ENCODE peak calls at places on chromosomes 6 and 20, in seven cellular contexts. U is IMR-90, N is neuronal stem cell, E is H1, Y is mesendoderm, Q is mesenchymal stem cell, D is trophoblast cell. J is an unnamed sample.

GRCh38 chr6:2546941-2547716 is 203.6 kb downstream of the MYLK4 start:
- DNase-seq in Q (no peak), E (no peak), U (no peak), D (no peak), N (no peak), Y (no peak), J (no peak)

GRCh38 chr6:159941286-159942113 is 27.4 kb upstream of the IGF2R start:
- DNase-seq in N (no peak), Y (peak; percentile 40), Q (no peak), U (peak; percentile 57), D (peak; percentile 20), E (no peak), J (no peak)

GRCh38 chr6:34059136-34059731 is 86.7 kb downstream of the GRM4 start:
- DNase-seq in Y (no peak), E (no peak), Q (no peak), U (no peak), N (no peak), D (no peak), J (no peak)

GRCh38 chr6:158008894-158009891 is 27.5 kb downstream of the SYNJ2 start:
- DNase-seq in Q (peak; percentile 89), Y (no peak), E (no peak), D (no peak), N (no peak), U (peak; percentile 75), J (no peak)

GRCh38 chr6:157767757-157768156 is 55.3 kb upstream of the SNX9 start:
- DNase-seq in N (no peak), Q (no peak), D (no peak), Y (no peak), E (no peak), U (no peak), J (no peak)

GRCh38 chr6:165060636-165061190 is 248.7 kb downstream of the C6orf118 start:
- DNase-seq in N (no peak), D (peak; percentile 82), Q (no peak), Y (no peak), E (no peak), U (no peak), J (no peak)

GRCh38 chr6:147022041-147022440 is 182.2 kb upstream of the STXBP5 start:
- DNase-seq in Y (peak; percentile 15), E (no peak), Q (peak; percentile 33), U (peak; percentile 48), N (no peak), D (no peak), J (no peak)

GRCh38 chr6:15569035-15569995 is 93.5 kb downstream of the DTNBP1 start:
- DNase-seq in Q (no peak), U (no peak), E (no peak), D (peak; percentile 30), Y (peak; percentile 38), N (no peak), J (no peak)

GRCh38 chr6:96528193-96528592 is 6.6 kb downstream of the UFL1 start:
- DNase-seq in U (no peak), N (no peak), E (no peak), D (no peak), Q (no peak), Y (no peak), J (no peak)

GRCh38 chr6:108734336-108734922 is 113.8 kb upstream of the ARMC2 start:
- DNase-seq in U (no peak), D (no peak), N (no peak), E (no peak), Q (no peak), Y (no peak), J (no peak)

GRCh38 chr6:3748208-3748701 is 3.3 kb downstream of the PXDC1 start:
- DNase-seq in D (peak; percentile 80), U (peak; percentile 86), Q (peak; percentile 89), E (no peak), Y (peak; percentile 85), N (peak; percentile 41), J (peak; percentile 83)

GRCh38 chr6:26243742-26244141 is 121.3 kb upstream of the BTN3A2 start:
- DNase-seq in D (no peak), Q (no peak), E (no peak), Y (peak; percentile 86), N (no peak), U (no peak), J (no peak)

GRCh38 chr20:43341541-43341940 is 116.2 kb upstream of the SRSF6 start:
- DNase-seq in Q (no peak), N (no peak), E (no peak), U (no peak), D (no peak), Y (no peak), J (no peak)

GRCh38 chr6:45922728-45923351 is 92.8 kb downstream of the CLIC5 start:
- DNase-seq in N (peak; percentile 59), Y (peak; percentile 80), Q (peak; percentile 82), U (peak; percentile 61), E (peak; percentile 59), D (peak; percentile 35), J (peak; percentile 66)

GRCh38 chr20:38883081-38883980 is 42.9 kb upstream of the FAM83D start:
- DNase-seq in Q (no peak), E (no peak), N (no peak), Y (no peak), U (peak; percentile 2), D (no peak), J (no peak)

GRCh38 chr6:134307074-134307473 is 10.8 kb downstream of the SGK1 start:
- DNase-seq in N (no peak), E (no peak), Q (no peak), Y (no peak), U (no peak), D (no peak), J (no peak)

GRCh38 chr6:42136508-42137191 is 5.8 kb downstream of the C6orf132 start:
- DNase-seq in U (peak; percentile 85), Y (peak; percentile 93), N (peak; percentile 84), Q (peak; percentile 71), D (peak; percentile 62), E (peak; percentile 86), J (peak; percentile 89)
- H3K4ac ChIP-seq in U (peak overlapping the region; percentile 91), Y (peak overlapping the region; percentile 74), N (no peak overlapping the region), Q (no peak overlapping the region), D (peak overlapping the region; percentile 3), E (peak overlapping the region; percentile 20), J (no peak overlapping the region)

GRCh38 chr6:93323630-93324029 is 95.7 kb downstream of the EPHA7 start:
- DNase-seq in N (no peak), E (no peak), Q (no peak), D (no peak), U (no peak), Y (no peak), J (no peak)

DNA sequence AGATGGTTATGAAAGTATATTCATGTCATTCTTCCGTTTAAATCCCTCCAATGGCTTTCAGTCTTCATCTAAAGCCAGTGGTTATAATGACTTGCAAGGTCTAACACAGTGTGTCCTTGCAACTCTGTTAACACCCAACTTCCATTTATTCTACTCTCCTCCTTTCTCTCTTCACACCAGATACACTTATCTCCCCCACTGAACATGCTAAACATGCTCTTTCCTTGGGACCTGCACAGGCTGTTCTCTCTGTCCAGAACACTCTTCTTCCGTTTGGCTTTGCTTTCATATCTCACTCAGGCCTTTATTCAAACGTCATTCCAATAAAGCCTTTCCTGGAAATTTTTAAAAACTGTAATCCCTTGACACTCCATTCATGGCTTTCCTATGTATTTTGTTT is 91.5 kb downstream of the EPHA7 start:
- DNase-seq in Y (no peak), D (no peak), U (no peak), N (no peak), E (no peak), Q (no peak), J (no peak)
- H3K4ac ChIP-seq in Y (no peak overlapping the region), D (no peak overlapping the region), U (no peak overlapping the region), N (no peak overlapping the region), E (no peak overlapping the region), Q (no peak overlapping the region), J (no peak overlapping the region)

GRCh38 chr6:103707596-103708325 is 1152.0 kb downstream of the HACE1 start:
- DNase-seq in Y (peak; percentile 7), N (no peak), E (no peak), U (no peak), D (peak; percentile 13), Q (no peak), J (no peak)
- H3K4ac ChIP-seq in Y (no peak overlapping the region), N (no peak overlapping the region), E (no peak overlapping the region), U (no peak overlapping the region), D (no peak overlapping the region), Q (no peak overlapping the region), J (no peak overlapping the region)

GRCh38 chr20:11261533-11262000 is 587.8 kb upstream of the JAG1 start:
- DNase-seq in Q (peak; percentile 66), U (peak; percentile 95), N (no peak), D (no peak), E (no peak), Y (peak; percentile 14), J (no peak)

GRCh38 chr20:11252447-11252846 is 578.6 kb upstream of the JAG1 start:
- DNase-seq in U (no peak), N (no peak), Y (no peak), E (no peak), Q (no peak), D (no peak), J (no peak)

GRCh38 chr20:11255455-11255854 is 581.7 kb upstream of the JAG1 start:
- DNase-seq in N (no peak), Y (no peak), U (no peak), D (no peak), Q (no peak), E (no peak), J (no peak)

GRCh38 chr20:11260611-11261010 is 586.8 kb upstream of the JAG1 start:
- DNase-seq in N (no peak), Y (no peak), E (no peak), Q (peak; percentile 50), U (peak; percentile 31), D (no peak), J (no peak)

DNA sequence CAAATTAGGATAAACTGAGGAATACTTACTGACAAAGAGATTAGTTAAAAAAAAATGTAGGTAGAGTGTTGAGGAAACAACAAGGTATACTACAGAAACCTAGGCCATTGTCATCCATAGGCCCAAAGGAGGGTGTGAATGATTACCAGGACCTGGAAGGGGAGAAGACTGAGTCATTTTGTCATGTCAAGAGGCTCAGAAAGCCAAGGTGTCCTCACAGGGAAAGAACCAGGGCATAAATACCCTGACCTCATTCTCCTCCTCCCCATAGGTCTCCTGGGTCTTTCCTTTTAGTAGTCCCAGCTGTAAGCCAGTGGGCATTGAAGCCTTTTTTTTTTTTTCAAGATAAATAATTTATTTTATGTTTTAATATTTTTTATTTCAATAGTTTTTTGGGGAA is 582.1 kb upstream of the JAG1 start:
- DNase-seq in N (no peak), E (no peak), D (no peak), Q (no peak), Y (no peak), U (no peak), J (no peak)
- H3K4ac ChIP-seq in N (no peak overlapping the region), E (no peak overlapping the region), D (no peak overlapping the region), Q (no peak overlapping the region), Y (no peak overlapping the region), U (no peak overlapping the region), J (no peak overlapping the region)

DNA sequence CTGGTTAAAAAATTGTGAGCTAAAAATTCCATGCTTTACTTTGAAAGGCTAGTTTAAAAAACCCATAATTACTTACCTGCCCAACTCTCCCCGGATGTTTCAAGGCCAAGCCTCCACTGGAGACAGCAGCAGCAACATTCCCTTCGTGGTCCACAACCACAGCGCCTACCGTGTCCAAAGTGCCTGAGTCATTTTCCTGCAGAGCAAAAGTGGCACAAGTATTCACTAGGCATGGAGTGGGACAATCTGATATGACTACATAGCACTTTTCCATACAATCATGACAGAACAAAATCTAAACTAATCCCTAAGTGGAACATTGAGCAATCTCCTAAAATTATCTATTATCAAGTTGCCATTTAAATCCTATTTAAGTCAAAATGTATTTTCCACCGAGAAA is 104.8 kb downstream of the TASP1 start:
- DNase-seq in U (no peak), E (no peak), N (no peak), Y (no peak), D (no peak), Q (peak; percentile 41), J (no peak)
- H3K4ac ChIP-seq in U (no peak overlapping the region), E (no peak overlapping the region), N (no peak overlapping the region), Y (no peak overlapping the region), D (no peak overlapping the region), Q (no peak overlapping the region), J (no peak overlapping the region)

GRCh38 chr20:57593134-57593886 is 26.9 kb downstream of the ZBP1 start:
- DNase-seq in D (no peak), E (no peak), Y (no peak), Q (no peak), N (no peak), U (no peak), J (peak; percentile 56)
- H3K4ac ChIP-seq in D (no peak overlapping the region), E (no peak overlapping the region), Y (no peak overlapping the region), Q (no peak overlapping the region), N (peak overlapping the region; percentile 76), U (no peak overlapping the region), J (no peak overlapping the region)